ENCODE peak calls at places on chromosomes 13 and 19, in six cellular contexts. S, O, D, P, L and B are unnamed samples.

GRCh38 chr19:44748426-44749254 is at the start of gene BCL3:
- DNase-seq in D (peak; percentile 77), L (peak; percentile 96), O (peak; percentile 93), S (peak; percentile 81), P (no peak), B (peak; percentile 59)

GRCh38 chr13:52848455-52849190 is at the start of gene PCDH8:
- DNase-seq in D (no peak), O (no peak), P (no peak), L (peak; percentile 81), S (peak; percentile 16), B (no peak)

GRCh38 chr19:42246143-42246868 is 3.9 kb upstream of the GSK3A start:
- DNase-seq in S (peak; percentile 76), D (peak; percentile 91), P (peak; percentile 50), O (peak; percentile 69), L (no peak), B (peak; percentile 59)

GRCh38 chr13:52070929-52071523 is 46.5 kb downstream of the UTP14C start:
- DNase-seq in O (no peak), L (no peak), S (no peak), P (no peak), D (no peak), B (no peak)

GRCh38 chr13:94968040-94968756 is 255.9 kb upstream of the SOX21 start:
- DNase-seq in S (no peak), P (no peak), O (no peak), D (no peak), L (peak; percentile 84), B (no peak)

GRCh38 chr13:108921238-108921637 is 291.8 kb downstream of the MYO16 start:
- DNase-seq in L (no peak), O (no peak), P (no peak), S (no peak), D (no peak), B (no peak)

GRCh38 chr19:52171321-52172169 is at the start of gene ZNF836:
- DNase-seq in L (peak; percentile 94), P (peak; percentile 89), O (peak; percentile 92), S (peak; percentile 92), D (peak; percentile 95), B (peak; percentile 84)

GRCh38 chr13:44303681-44304432 is 69.8 kb upstream of the SERP2 start:
- DNase-seq in S (peak; percentile 61), O (no peak), D (no peak), P (no peak), L (no peak), B (peak; percentile 69)

GRCh38 chr13:47484564-47484963 is 516.5 kb downstream of the SUCLA2 start:
- DNase-seq in S (no peak), L (no peak), O (no peak), P (no peak), D (no peak), B (no peak)

GRCh38 chr13:69565334-69565733 is 542.3 kb upstream of the ATXN8OS start:
- DNase-seq in L (no peak), O (no peak), D (no peak), P (no peak), S (no peak), B (no peak)

GRCh38 chr19:45901432-45901903 is 945 bp downstream of the MYPOP start:
- DNase-seq in L (peak; percentile 88), P (no peak), S (peak; percentile 58), D (peak; percentile 68), O (peak; percentile 60), B (peak; percentile 28)

GRCh38 chr13:28100149-28101121 is at the start of gene FLT3:
- DNase-seq in D (no peak), L (peak; percentile 87), O (peak; percentile 29), S (peak; percentile 71), P (no peak), B (no peak)

GRCh38 chr19:17306285-17306714 is 628 bp downstream of the MRPL34 start:
- DNase-seq in S (no peak), D (no peak), P (no peak), L (no peak), O (no peak), B (no peak)

GRCh38 chr13:32851083-32852064 is 164.8 kb upstream of the KL start:
- DNase-seq in D (no peak), S (no peak), L (no peak), O (no peak), P (no peak), B (no peak)

GRCh38 chr19:42401365-42402303 is 11.5 kb upstream of the CNFN start:
- DNase-seq in O (peak; percentile 80), D (peak; percentile 89), P (peak; percentile 78), S (peak; percentile 79), L (peak; percentile 95), B (peak; percentile 40)

GRCh38 chr13:110279684-110280083 is 27.3 kb downstream of the COL4A1 start:
- DNase-seq in O (no peak), S (no peak), D (no peak), P (no peak), L (no peak), B (no peak)

GRCh38 chr19:8335343-8336071 is 7.6 kb downstream of the KANK3 start:
- DNase-seq in O (no peak), S (no peak), D (no peak), L (peak; percentile 88), P (no peak), B (no peak)

GRCh38 chr19:49453757-49454248 is 778 bp downstream of the ALDH16A1 start:
- DNase-seq in P (no peak), S (no peak), D (no peak), L (no peak), O (no peak), B (no peak)

GRCh38 chr19:10104665-10105221 is 1.4 kb upstream of the PPAN start:
- DNase-seq in D (no peak), L (peak; percentile 58), O (no peak), P (no peak), S (no peak), B (no peak)

GRCh38 chr19:33231511-33231910 is 5.9 kb upstream of the SLC7A10 start:
- DNase-seq in L (no peak), O (no peak), S (no peak), P (no peak), D (no peak), B (no peak)

GRCh38 chr13:50645092-50645491 is 198.4 kb downstream of the DLEU7 start:
- DNase-seq in S (no peak), D (no peak), L (no peak), O (no peak), P (no peak), B (no peak)

GRCh38 chr19:17103177-17103576 is 27.6 kb downstream of the MYO9B start:
- DNase-seq in O (no peak), L (no peak), P (no peak), S (no peak), D (no peak), B (no peak)

DNA sequence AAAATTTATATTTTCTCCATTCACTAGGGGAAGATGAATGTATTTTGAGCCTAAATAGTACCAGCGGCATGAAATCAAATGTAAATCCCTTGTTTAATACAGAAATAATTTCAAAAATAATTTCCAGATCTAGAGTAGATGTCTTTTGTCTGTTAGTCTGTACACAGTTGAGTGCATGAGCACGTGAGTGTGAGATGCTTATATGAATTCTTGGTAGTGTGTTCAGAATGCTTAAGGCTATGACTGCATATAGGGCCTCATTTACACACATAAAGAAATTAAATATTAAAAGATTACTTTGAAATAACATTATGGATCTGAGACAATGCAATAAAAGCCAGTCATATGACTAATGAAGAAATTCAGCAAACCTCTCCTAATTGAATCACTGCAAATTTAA is 4.7 kb downstream of the AMER2 start:
- DNase-seq in S (no peak), L (no peak), O (no peak), P (no peak), D (no peak), B (no peak)
- H3K27ac ChIP-seq in S (no peak overlapping the region), L (no peak overlapping the region), O (no peak overlapping the region), P (no peak overlapping the region), D (no peak overlapping the region), B (no peak overlapping the region)

DNA sequence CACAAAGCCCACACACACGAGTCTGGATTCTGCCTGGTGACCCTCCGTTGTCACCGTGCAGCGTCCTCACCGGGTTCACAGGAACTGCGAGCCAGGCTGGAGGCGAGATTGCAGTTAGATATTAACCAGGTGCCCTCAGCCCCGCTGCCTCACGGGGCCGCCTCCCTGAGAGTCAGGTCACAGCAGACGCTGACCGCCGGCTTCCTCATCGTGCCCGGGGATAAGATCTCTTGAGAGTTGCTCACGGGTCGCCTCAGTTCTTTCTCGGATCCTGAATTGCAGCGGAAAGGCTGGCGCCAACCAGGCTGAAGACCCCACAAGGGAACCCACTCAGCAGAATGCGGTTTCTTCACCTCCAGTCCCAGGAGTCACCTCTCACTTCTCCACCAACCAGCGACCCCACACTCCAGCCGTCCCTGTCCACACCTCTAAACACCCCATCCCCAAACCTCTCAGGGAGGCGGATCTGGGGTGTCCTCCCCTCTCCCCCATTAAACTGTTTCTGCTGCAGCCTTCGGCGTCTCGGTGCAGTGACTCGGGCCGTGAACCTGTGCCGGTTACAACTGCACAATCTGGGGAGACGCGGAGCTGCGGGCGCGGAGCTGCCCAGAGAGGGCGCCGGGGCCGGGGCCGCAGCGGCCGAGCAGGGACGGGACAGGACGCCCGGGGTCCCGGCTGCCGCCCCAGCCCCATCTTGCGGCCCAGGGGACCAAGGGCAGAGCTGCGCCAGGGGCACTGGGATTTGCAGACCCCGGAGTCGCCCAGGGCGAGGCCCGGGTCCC is 591 bp downstream of the ZNF823 start:
- DNase-seq in P (peak; percentile 32), S (peak; percentile 82), L (peak; percentile 84), D (peak; percentile 70), O (peak; percentile 86), B (peak; percentile 2)
- TF ChIP-seq POLR2A in P (no peak), S (peak; percentile 51), L (no peak), D (no peak), O (peak; percentile 69), B (no peak)

GRCh38 chr19:46925548-46925950 is 64.8 kb downstream of the ARHGAP35 start:
- DNase-seq in D (no peak), L (no peak), P (no peak), O (peak; percentile 31), S (peak; percentile 32), B (no peak)
- H3K27ac ChIP-seq in D (peak overlapping the region; percentile 78), L (peak overlapping the region; percentile 22), P (peak overlapping the region; percentile 50), O (peak overlapping the region; percentile 64), S (peak overlapping the region; percentile 55), B (peak overlapping the region; percentile 85)

GRCh38 chr13:80342541-80343371 is 1.8 kb upstream of the SPRY2 start:
- DNase-seq in D (peak; percentile 88), P (peak; percentile 77), O (peak; percentile 89), S (peak; percentile 85), L (peak; percentile 98), B (peak; percentile 64)

GRCh38 chr13:80340643-80341097 is 256 bp downstream of the SPRY2 start:
- DNase-seq in L (no peak), S (no peak), P (no peak), O (no peak), D (peak; percentile 65), B (no peak)

GRCh38 chr13:80339841-80340642 is 884 bp downstream of the SPRY2 start:
- DNase-seq in S (peak; percentile 59), O (peak; percentile 65), P (no peak), D (peak; percentile 74), L (peak; percentile 92), B (peak; percentile 29)

GRCh38 chr13:80341771-80342271 is 895 bp upstream of the SPRY2 start:
- DNase-seq in L (no peak), D (peak; percentile 68), O (peak; percentile 41), S (peak; percentile 61), P (no peak), B (peak; percentile 28)

GRCh38 chr13:80341098-80341701 is at the start of gene SPRY2:
- DNase-seq in O (peak; percentile 94), P (peak; percentile 93), L (peak; percentile 97), S (peak; percentile 96), D (peak; percentile 96), B (peak; percentile 96)
- TF ChIP-seq POLR2A in O (peak; percentile 99), P (peak; percentile 83), L (peak; percentile 85), S (peak; percentile 95), D (peak; percentile 88), B (peak; percentile 92)